ENCODE peak calls at places on chromosomes 7 and 10, in eight cellular contexts. P is uterus, E is endothelial cell of umbilical vein, I is GM12878, X is IMR-90, J is NB4, D is body of pancreas, N is HepG2. A is an unnamed sample.

GRCh38 chr7:94022550-94022949 is 18.4 kb upstream of the BET1 start:
- DNase-seq in E (no peak), P (no peak), N (no peak), D (no peak), X (peak; percentile 53), J (peak; percentile 23), I (no peak), A (no peak)

GRCh38 chr7:128410092-128410665 is 397 bp upstream of the IMPDH1 start:
- DNase-seq in J (peak; percentile 94), X (peak; percentile 81), E (peak; percentile 75), N (no peak), D (peak; percentile 50), P (no peak), I (no peak), A (peak; percentile 90)

GRCh38 chr10:85713885-85714284 is 652.7 kb downstream of the GRID1 start:
- DNase-seq in X (no peak), N (no peak), I (no peak), J (no peak), D (no peak), E (no peak), P (no peak), A (no peak)

GRCh38 chr7:5384618-5385017 is 39.0 kb downstream of the TNRC18 start:
- DNase-seq in N (no peak), J (no peak), E (no peak), I (no peak), P (no peak), X (no peak), D (no peak), A (no peak)

GRCh38 chr7:6284461-6285360 is 12.3 kb upstream of the CYTH3 start:
- DNase-seq in E (no peak), I (no peak), P (no peak), N (peak; percentile 27), X (no peak), J (no peak), D (no peak), A (no peak)

GRCh38 chr10:132520147-132520811 is 17.3 kb upstream of the INPP5A start:
- DNase-seq in J (no peak), X (peak; percentile 57), E (no peak), P (peak; percentile 77), I (no peak), D (peak; percentile 13), N (no peak), A (no peak)

GRCh38 chr7:30907527-30908267 is 4.0 kb upstream of the AQP1 start:
- DNase-seq in I (no peak), N (no peak), X (no peak), P (no peak), J (no peak), D (peak; percentile 49), E (no peak), A (no peak)

GRCh38 chr7:45885264-45885882 is 2.9 kb upstream of the IGFBP1 start:
- DNase-seq in X (no peak), N (peak; percentile 98), E (no peak), D (no peak), P (no peak), J (no peak), I (no peak), A (peak; percentile 98)

GRCh38 chr7:115924398-115924797 is 106.2 kb downstream of the TFEC start:
- DNase-seq in N (no peak), J (no peak), E (peak; percentile 50), I (no peak), D (no peak), P (no peak), X (no peak), A (no peak)

GRCh38 chr10:3825862-3826351 is 40.9 kb upstream of the KLF6 start:
- DNase-seq in P (no peak), N (no peak), X (no peak), I (no peak), E (no peak), J (no peak), D (no peak), A (no peak)

GRCh38 chr7:137981668-137982067 is 20.2 kb downstream of the CREB3L2 start:
- DNase-seq in D (no peak), N (no peak), P (no peak), X (no peak), E (no peak), I (peak; percentile 79), J (no peak), A (no peak)

GRCh38 chr10:100895896-100896295 is 16.9 kb upstream of the SLF2 start:
- DNase-seq in E (no peak), J (no peak), X (no peak), N (no peak), P (no peak), D (no peak), I (no peak), A (no peak)

GRCh38 chr10:58352956-58353610 is 18.3 kb downstream of the UBE2D1 start:
- DNase-seq in P (no peak), I (no peak), J (no peak), X (peak; percentile 4), N (no peak), D (no peak), E (no peak), A (no peak)

GRCh38 chr10:62506371-62506770 is 132.2 kb downstream of the ZNF365 start:
- DNase-seq in P (no peak), E (no peak), X (no peak), D (no peak), I (no peak), N (no peak), J (peak; percentile 85), A (no peak)

GRCh38 chr7:130384371-130384801 is 4.1 kb downstream of the CPA1 start:
- DNase-seq in P (no peak), I (no peak), X (no peak), N (no peak), E (no peak), D (peak; percentile 55), J (peak; percentile 41), A (no peak)

GRCh38 chr7:77799078-77799964 is 748 bp downstream of the PHTF2 start:
- DNase-seq in P (peak; percentile 45), I (no peak), J (peak; percentile 84), E (peak; percentile 61), X (peak; percentile 35), D (peak; percentile 46), N (no peak), A (no peak)
- TF ChIP-seq POLR2A in P (no peak), I (peak; percentile 32), J (no peak), E (no peak), X (no peak), D (no peak), N (no peak), A (no peak)

DNA sequence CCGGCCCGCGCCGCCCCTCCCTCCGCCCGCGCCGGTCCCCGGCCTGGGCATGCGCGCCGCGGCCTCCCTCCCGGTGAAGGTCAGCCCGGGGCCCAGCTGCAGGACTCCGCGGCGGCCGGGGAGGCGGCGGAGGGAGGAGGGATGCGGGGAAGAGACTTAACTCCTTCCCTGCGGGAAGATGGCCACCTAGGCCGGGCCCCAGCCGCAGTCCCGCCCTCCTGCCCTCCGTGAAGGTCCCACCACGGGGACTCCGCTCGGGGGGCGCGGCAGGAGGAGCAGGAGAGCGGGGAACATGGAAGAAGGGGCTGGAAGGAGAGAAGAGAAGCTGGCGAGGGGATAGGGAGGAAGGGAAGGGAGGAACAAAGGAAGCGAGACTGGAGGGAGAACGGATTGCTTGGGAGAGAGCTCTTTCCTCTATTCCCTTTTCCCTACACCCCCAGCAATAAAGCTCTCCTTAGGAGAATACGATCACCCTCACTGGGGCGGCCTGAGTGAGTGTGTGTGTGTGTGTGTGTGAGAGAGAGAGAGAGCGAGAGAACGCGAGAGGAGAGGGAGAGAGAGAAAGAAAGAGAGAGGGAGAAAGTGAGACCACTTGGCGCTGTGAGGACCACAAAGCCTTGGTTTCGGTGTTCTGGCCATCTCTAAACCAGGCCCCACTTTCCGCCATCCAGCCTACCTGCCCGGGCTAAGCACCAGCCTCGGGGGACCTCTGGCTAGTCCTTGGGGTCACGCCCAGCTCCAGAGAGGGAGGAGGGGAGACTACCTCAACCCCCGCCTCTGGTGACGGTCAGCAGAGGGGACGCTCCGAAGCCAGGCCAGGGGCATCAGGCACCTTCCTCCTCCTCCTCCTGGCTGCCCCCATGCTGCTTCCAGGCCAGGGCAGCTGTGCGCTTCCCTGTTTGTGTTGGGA is 3.7 kb upstream of the SMARCD3 start:
- DNase-seq in D (peak; percentile 72), P (peak; percentile 78), E (peak; percentile 62), I (no peak), J (no peak), X (peak; percentile 69), N (no peak), A (peak; percentile 93)
- TF ChIP-seq POLR2A in D (peak; percentile 49), P (peak; percentile 40), E (peak; percentile 27), I (no peak), J (no peak), X (no peak), N (no peak), A (peak; percentile 66)

DNA sequence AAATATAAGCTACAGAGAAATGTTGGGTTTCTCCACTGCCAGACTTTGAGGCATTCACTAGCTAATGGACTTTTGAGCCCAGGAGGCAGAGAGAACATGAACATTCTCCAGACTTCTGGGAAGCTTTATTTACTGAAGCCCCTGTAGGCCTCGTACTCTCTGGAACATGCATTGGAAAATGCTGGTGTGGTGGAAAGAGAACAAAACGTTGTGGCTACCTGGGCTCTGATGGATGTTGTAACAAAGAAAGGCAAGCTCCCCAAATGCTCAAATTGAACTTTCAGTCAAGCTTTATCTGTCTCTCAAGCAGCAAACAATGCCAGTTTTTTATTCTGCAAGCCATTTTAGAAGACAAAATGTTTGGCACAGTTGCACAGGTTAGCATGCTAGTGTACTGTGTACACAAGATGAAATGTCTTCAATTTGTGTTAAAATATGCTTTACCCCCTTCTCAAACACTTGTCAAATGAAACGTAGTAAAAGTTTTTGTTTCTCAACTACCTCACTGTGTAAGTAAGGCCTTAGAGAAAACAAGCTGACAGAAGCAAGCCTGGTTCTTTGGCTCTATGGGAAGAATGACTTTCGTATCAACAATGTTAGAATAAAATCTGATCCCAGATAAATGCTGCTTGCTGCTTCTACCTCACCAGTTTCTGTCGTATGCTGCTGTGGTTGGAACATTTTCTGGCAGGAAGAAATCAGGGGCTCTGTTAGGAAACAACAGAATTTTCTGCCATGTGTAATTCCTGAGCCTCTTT is 71.0 kb upstream of the CC2D2B start:
- DNase-seq in D (no peak), P (no peak), X (no peak), J (no peak), N (peak; percentile 81), E (no peak), I (no peak), A (no peak)
- TF ChIP-seq POLR2A in D (no peak), P (no peak), X (no peak), J (no peak), N (no peak), E (no peak), I (no peak), A (no peak)

GRCh38 chr10:72691470-72692056 is 380 bp upstream of the MCU start:
- DNase-seq in N (peak; percentile 92), J (no peak), E (no peak), D (no peak), X (peak; percentile 93), I (peak; percentile 73), P (no peak), A (peak; percentile 87)

GRCh38 chr10:72690071-72690755 is 1.7 kb upstream of the MCU start:
- DNase-seq in X (no peak), P (no peak), D (no peak), N (peak; percentile 37), I (no peak), E (no peak), J (peak; percentile 27), A (no peak)

GRCh38 chr10:72693599-72693915 is 1.6 kb downstream of the MCU start:
- DNase-seq in I (no peak), E (no peak), D (no peak), X (no peak), P (no peak), J (no peak), N (no peak), A (no peak)

GRCh38 chr10:72692897-72693598 is 1.1 kb downstream of the MCU start:
- DNase-seq in P (no peak), N (no peak), X (peak; percentile 18), E (peak; percentile 77), J (peak; percentile 36), I (no peak), D (no peak), A (no peak)

GRCh38 chr10:72692057-72692891 is at the start of gene MCU:
- DNase-seq in D (peak; percentile 95), J (peak; percentile 98), I (no peak), N (no peak), P (peak; percentile 95), E (peak; percentile 96), X (peak; percentile 37), A (peak; percentile 47)
- TF ChIP-seq POLR2A in D (peak; percentile 77), J (peak; percentile 92), I (peak; percentile 86), N (peak; percentile 85), P (peak; percentile 89), E (peak; percentile 78), X (peak; percentile 60), A (peak; percentile 75)